ENCODE peak calls at places on chromosome 11, in ten cellular contexts. A is mucosa of descending colon, R is body of pancreas, Q is endothelial cell of umbilical vein, C is fibroblast of lung, G is cardiac fibroblast, P is astrocyte of the spinal cord, K is uterus, Y is transverse colon, D is NB4. L is an unnamed sample.

GRCh38 chr11:45176996-45177395 is 30.6 kb downstream of the PRDM11 start:
- DNase-seq in A (no peak), R (peak; percentile 48), Q (no peak), C (no peak), G (no peak), P (no peak), K (no peak), Y (no peak), D (no peak), L (no peak)

GRCh38 chr11:35099278-35100018 is 39.5 kb upstream of the CD44 start:
- DNase-seq in A (no peak), R (no peak), Q (no peak), C (peak; percentile 78), G (peak; percentile 77), P (peak; percentile 75), K (no peak), Y (no peak), D (no peak), L (no peak)

GRCh38 chr11:57800444-57801184 is 39.0 kb downstream of the CTNND1 start:
- DNase-seq in A (no peak), R (peak; percentile 39), Q (peak; percentile 85), C (peak; percentile 58), G (peak; percentile 79), P (peak; percentile 76), K (no peak), Y (no peak), D (peak; percentile 75), L (no peak)

GRCh38 chr11:28058333-28058732 is 49.6 kb downstream of the KIF18A start:
- DNase-seq in A (no peak), R (no peak), Q (no peak), C (peak; percentile 71), G (peak; percentile 44), P (no peak), K (no peak), Y (no peak), D (no peak), L (no peak)

GRCh38 chr11:95794086-95794485 is 3.8 kb downstream of the CEP57 start:
- DNase-seq in A (no peak), R (no peak), Q (no peak), C (peak; percentile 20), G (no peak), P (peak; percentile 2), K (no peak), Y (no peak), D (no peak), L (no peak)

GRCh38 chr11:14643697-14644395 is at the start of gene PDE3B:
- DNase-seq in A (peak; percentile 92), R (peak; percentile 92), Q (peak; percentile 35), C (peak; percentile 55), G (peak; percentile 39), P (peak; percentile 34), K (peak; percentile 19), Y (peak; percentile 90), D (peak; percentile 93), L (no peak)

GRCh38 chr11:100676901-100677300 is 10.2 kb upstream of the ARHGAP42 start:
- DNase-seq in A (no peak), R (no peak), Q (no peak), C (no peak), G (no peak), P (no peak), K (no peak), Y (no peak), D (no peak), L (no peak)

GRCh38 chr11:93668171-93668570 is 6.7 kb downstream of the CEP295 start:
- DNase-seq in A (no peak), R (no peak), Q (no peak), C (peak; percentile 62), G (no peak), P (peak; percentile 72), K (no peak), Y (no peak), D (no peak), L (no peak)

GRCh38 chr11:67288198-67288451 is 978 bp upstream of the ANKRD13D start:
- DNase-seq in A (no peak), R (no peak), Q (no peak), C (no peak), G (no peak), P (no peak), K (no peak), Y (no peak), D (no peak), L (no peak)

DNA sequence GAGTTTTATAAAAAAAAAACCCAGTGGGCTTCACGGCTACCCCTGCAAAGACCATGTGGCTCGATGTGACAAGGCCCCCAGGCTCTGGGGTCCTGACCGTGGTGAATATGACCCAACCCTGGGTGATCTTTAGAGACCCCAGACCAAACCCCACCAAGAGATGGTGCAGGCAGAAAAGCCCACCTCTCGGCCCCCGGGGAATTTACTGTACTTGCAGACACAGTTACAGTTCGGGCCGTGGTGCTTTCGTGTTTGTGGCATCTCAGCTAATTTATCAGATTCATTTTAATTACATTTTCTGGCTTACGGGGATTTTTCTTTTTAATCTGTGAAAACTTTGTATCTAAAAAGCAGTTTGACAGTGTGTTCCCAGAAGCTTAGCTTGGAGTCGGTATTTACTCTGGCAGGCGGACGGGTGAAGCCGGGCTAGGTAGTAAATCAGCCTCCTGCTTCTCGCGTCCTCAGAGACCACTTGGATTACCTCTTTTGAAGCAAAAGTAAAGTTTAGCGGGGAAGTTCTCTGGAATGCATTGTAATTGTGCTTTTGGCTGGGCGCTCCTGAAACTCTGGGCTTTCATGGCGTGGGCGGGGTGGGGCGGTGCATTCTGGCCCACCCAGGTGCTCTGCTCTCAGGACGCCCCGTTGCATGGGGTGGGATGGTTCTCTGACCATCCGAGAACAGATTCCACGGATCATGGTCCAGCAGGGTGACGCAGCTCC is 25.3 kb downstream of the ANO1 start:
- DNase-seq in A (no peak), R (no peak), Q (no peak), C (no peak), G (no peak), P (no peak), K (no peak), Y (no peak), D (no peak), L (no peak)
- TF ChIP-seq CTCF in A (no peak), R (no peak), Q (no peak), C (no peak), G (no peak), P (no peak), K (no peak), Y (no peak), D (no peak), L (no peak)

GRCh38 chr11:78427615-78428272 is 10.1 kb upstream of the GAB2 start:
- DNase-seq in A (no peak), R (no peak), Q (no peak), C (no peak), G (no peak), P (no peak), K (no peak), Y (no peak), D (no peak), L (no peak)

GRCh38 chr11:78425436-78425835 is 7.8 kb upstream of the GAB2 start:
- DNase-seq in A (no peak), R (no peak), Q (no peak), C (no peak), G (no peak), P (no peak), K (no peak), Y (no peak), D (no peak), L (no peak)

GRCh38 chr11:78423241-78423640 is 5.6 kb upstream of the GAB2 start:
- DNase-seq in A (no peak), R (no peak), Q (no peak), C (no peak), G (no peak), P (no peak), K (no peak), Y (no peak), D (no peak), L (no peak)

GRCh38 chr11:78426845-78427244 is 9.2 kb upstream of the GAB2 start:
- DNase-seq in A (no peak), R (no peak), Q (no peak), C (no peak), G (no peak), P (no peak), K (no peak), Y (no peak), D (no peak), L (no peak)

DNA sequence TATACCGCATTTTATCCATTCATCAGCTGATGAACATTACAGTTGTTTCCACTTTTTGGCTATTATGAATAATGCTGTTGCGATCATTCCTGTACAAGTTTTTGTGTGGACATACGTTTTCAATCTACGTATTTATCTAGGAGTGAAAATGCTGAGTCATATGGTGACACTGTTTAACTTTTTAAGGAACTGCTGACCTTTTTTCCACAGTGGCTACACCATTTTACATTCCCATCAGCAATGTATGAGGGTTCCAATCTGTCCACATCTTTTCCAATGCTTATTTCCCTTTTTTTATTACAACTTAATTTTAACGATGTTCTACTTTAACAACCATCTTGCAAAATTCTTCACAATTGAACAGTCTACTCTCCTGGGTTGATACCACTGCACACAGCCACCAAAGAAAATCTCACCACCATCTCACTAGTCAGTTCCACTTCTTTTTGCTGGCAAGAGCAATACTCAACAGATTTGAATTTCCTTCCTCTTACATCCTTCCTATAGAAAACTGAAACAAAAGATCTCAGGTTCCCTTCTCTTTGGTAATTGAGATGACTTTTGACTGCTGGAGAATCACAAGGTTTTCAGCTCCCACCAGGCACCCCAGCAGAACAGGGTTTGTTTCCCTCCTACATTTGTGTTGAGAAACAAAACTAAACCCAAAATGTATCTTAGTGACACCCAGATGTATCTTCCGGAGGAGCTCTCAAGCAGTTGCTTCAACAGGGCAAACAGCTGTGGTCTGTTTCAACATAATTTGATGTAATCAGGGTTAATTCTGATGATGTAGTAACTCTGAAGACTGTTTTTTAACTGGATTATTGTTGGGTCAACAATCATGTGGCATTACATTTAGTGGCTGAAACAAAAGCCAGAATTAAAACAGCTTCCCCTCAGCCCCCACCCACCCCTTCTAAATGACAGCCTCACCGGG is 7.0 kb upstream of the GAB2 start:
- DNase-seq in A (no peak), R (no peak), Q (peak; percentile 44), C (peak; percentile 40), G (peak; percentile 70), P (no peak), K (no peak), Y (no peak), D (peak; percentile 84), L (no peak)
- H3K4me3 ChIP-seq in A (no peak overlapping the region), R (no peak overlapping the region), Q (no peak overlapping the region), C (no peak overlapping the region), G (no peak overlapping the region), P (no peak overlapping the region), K (no peak overlapping the region), Y (no peak overlapping the region), D (no peak overlapping the region), L (no peak overlapping the region)

GRCh38 chr11:61332266-61332822 is 561 bp downstream of the DDB1 start:
- DNase-seq in A (no peak), R (no peak), Q (peak; percentile 49), C (peak; percentile 28), G (peak; percentile 27), P (peak; percentile 20), K (no peak), Y (no peak), D (peak; percentile 40), L (no peak)
- TF ChIP-seq CTCF in A (no peak), R (no peak), Q (no peak), C (no peak), G (no peak), P (peak; percentile 5), K (no peak), Y (no peak), D (no peak), L (no peak)

DNA sequence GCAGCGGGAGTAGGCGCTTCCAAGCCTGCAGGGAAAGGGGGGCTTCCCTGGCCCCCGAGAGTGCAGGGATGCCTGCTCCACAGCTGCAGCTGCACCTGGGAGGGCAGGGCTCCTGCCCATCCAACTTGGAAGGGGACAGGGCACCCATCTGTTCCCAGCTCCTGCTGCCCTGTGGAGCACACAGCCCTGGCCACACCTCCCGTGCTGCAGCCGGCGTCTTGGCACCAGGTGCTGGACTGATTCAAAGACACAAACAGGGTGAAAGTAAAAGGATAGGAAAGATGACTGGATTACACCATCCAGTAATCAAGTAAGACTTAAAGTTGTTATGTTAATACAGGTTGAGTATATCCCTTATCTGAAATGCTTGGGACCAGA is 14.8 kb downstream of the NPAT start:
- DNase-seq in A (no peak), R (no peak), Q (no peak), C (no peak), G (no peak), P (no peak), K (no peak), Y (no peak), D (no peak), L (no peak)
- H3K4me3 ChIP-seq in A (no peak overlapping the region), R (no peak overlapping the region), Q (no peak overlapping the region), C (no peak overlapping the region), G (no peak overlapping the region), P (no peak overlapping the region), K (no peak overlapping the region), Y (no peak overlapping the region), D (no peak overlapping the region), L (no peak overlapping the region)